ENCODE peak calls at places on chromosomes 4 and X, in seven cellular contexts. Z, S, W, C, M, B and L are unnamed samples.

GRCh38 chrX:50691820-50692219 is 122.2 kb downstream of the SHROOM4 start:
- DNase-seq in Z (peak; percentile 3), S (peak; percentile 44), W (peak; percentile 48), C (peak; percentile 27), M (peak; percentile 38), B (no peak), L (no peak)

GRCh38 chr4:46781434-46782092 is 127.5 kb downstream of the COX7B2 start:
- DNase-seq in Z (no peak), S (no peak), W (no peak), C (no peak), M (no peak), B (peak; percentile 58), L (no peak)

GRCh38 chrX:119118780-119119395 is 8.7 kb downstream of the KIAA1210 start:
- DNase-seq in Z (no peak), S (peak; percentile 53), W (peak; percentile 42), C (peak; percentile 27), M (peak; percentile 27), B (no peak), L (no peak)

GRCh38 chr4:94947681-94948108 is 189.9 kb downstream of the BMPR1B start:
- DNase-seq in Z (no peak), S (no peak), W (no peak), C (no peak), M (no peak), B (no peak), L (no peak)

GRCh38 chrX:30488092-30488491 is 89.5 kb downstream of the TASL start:
- DNase-seq in Z (no peak), S (peak; percentile 26), W (peak; percentile 1), C (peak; percentile 4), M (peak; percentile 11), B (no peak), L (no peak)

GRCh38 chr4:155666701-155667537 is at the start of gene GUCY1A1:
- DNase-seq in Z (no peak), S (no peak), W (no peak), C (no peak), M (peak; percentile 1), B (peak; percentile 74), L (no peak)

GRCh38 chr4:64158648-64159326 is 250.5 kb downstream of the TECRL start:
- DNase-seq in Z (no peak), S (peak; percentile 67), W (peak; percentile 22), C (peak; percentile 12), M (peak; percentile 47), B (no peak), L (peak; percentile 55)

GRCh38 chr4:186606593-186606992 is 51.2 kb upstream of the MTNR1A start:
- DNase-seq in Z (no peak), S (peak; percentile 34), W (peak; percentile 40), C (no peak), M (no peak), B (no peak), L (no peak)

GRCh38 chrX:19097553-19097952 is 24.7 kb downstream of the ADGRG2 start:
- DNase-seq in Z (no peak), S (no peak), W (no peak), C (no peak), M (no peak), B (no peak), L (peak; percentile 7)

GRCh38 chr4:70559924-70560323 is 32.1 kb upstream of the AMBN start:
- DNase-seq in Z (no peak), S (no peak), W (no peak), C (no peak), M (no peak), B (no peak), L (no peak)

GRCh38 chrX:132442674-132443073 is 46.2 kb downstream of the MBNL3 start:
- DNase-seq in Z (no peak), S (no peak), W (no peak), C (no peak), M (peak; percentile 32), B (no peak), L (no peak)

GRCh38 chr4:159484861-159485260 is 382.0 kb downstream of the RAPGEF2 start:
- DNase-seq in Z (no peak), S (no peak), W (no peak), C (no peak), M (no peak), B (no peak), L (no peak)

GRCh38 chr4:89518259-89518658 is 210.7 kb upstream of the GPRIN3 start:
- DNase-seq in Z (no peak), S (no peak), W (no peak), C (no peak), M (no peak), B (no peak), L (no peak)

GRCh38 chrX:39850630-39851152 is 247.1 kb downstream of the BCOR start:
- DNase-seq in Z (peak; percentile 11), S (no peak), W (peak; percentile 69), C (no peak), M (peak; percentile 55), B (no peak), L (no peak)

GRCh38 chr4:111991163-111991562 is 154.1 kb upstream of the FAM241A start:
- DNase-seq in Z (no peak), S (no peak), W (no peak), C (no peak), M (no peak), B (no peak), L (no peak)

GRCh38 chrX:13518126-13518525 is 51.3 kb upstream of the EGFL6 start:
- DNase-seq in Z (no peak), S (no peak), W (no peak), C (no peak), M (no peak), B (no peak), L (no peak)

GRCh38 chrX:70455366-70456202 is 10.9 kb downstream of the DLG3 start:
- DNase-seq in Z (no peak), S (no peak), W (no peak), C (no peak), M (no peak), B (no peak), L (no peak)

GRCh38 chrX:70452143-70452733 is 7.6 kb downstream of the DLG3 start:
- DNase-seq in Z (no peak), S (peak; percentile 37), W (peak; percentile 17), C (peak; percentile 18), M (peak; percentile 26), B (no peak), L (no peak)

GRCh38 chrX:70456256-70456655 is 11.6 kb downstream of the DLG3 start:
- DNase-seq in Z (no peak), S (no peak), W (no peak), C (no peak), M (no peak), B (no peak), L (no peak)

GRCh38 chrX:70454441-70455365 is 10.1 kb downstream of the DLG3 start:
- DNase-seq in Z (no peak), S (peak; percentile 50), W (peak; percentile 53), C (peak; percentile 82), M (peak; percentile 36), B (no peak), L (peak; percentile 83)

GRCh38 chrX:70453024-70453618 is 8.5 kb downstream of the DLG3 start:
- DNase-seq in Z (no peak), S (no peak), W (no peak), C (no peak), M (no peak), B (no peak), L (no peak)
- H3K4me3 ChIP-seq in Z (peak overlapping the region; percentile 64), S (peak overlapping the region; percentile 52), W (no peak overlapping the region), C (peak overlapping the region; percentile 51), M (peak overlapping the region; percentile 63), B (peak overlapping the region; percentile 59), L (peak overlapping the region; percentile 59)

GRCh38 chr4:1288786-1289185 is 905 bp upstream of the MAEA start:
- DNase-seq in Z (no peak), S (no peak), W (no peak), C (no peak), M (no peak), B (no peak), L (no peak)

GRCh38 chr4:1285151-1285789 is 4.4 kb upstream of the MAEA start:
- DNase-seq in Z (no peak), S (no peak), W (no peak), C (no peak), M (no peak), B (no peak), L (no peak)

GRCh38 chr4:1283711-1284110 is 6.0 kb upstream of the MAEA start:
- DNase-seq in Z (no peak), S (no peak), W (no peak), C (no peak), M (no peak), B (no peak), L (no peak)

GRCh38 chr4:1289232-1290164 is at the start of gene MAEA:
- DNase-seq in Z (peak; percentile 84), S (peak; percentile 95), W (peak; percentile 95), C (peak; percentile 91), M (peak; percentile 94), B (peak; percentile 98), L (peak; percentile 89)

DNA sequence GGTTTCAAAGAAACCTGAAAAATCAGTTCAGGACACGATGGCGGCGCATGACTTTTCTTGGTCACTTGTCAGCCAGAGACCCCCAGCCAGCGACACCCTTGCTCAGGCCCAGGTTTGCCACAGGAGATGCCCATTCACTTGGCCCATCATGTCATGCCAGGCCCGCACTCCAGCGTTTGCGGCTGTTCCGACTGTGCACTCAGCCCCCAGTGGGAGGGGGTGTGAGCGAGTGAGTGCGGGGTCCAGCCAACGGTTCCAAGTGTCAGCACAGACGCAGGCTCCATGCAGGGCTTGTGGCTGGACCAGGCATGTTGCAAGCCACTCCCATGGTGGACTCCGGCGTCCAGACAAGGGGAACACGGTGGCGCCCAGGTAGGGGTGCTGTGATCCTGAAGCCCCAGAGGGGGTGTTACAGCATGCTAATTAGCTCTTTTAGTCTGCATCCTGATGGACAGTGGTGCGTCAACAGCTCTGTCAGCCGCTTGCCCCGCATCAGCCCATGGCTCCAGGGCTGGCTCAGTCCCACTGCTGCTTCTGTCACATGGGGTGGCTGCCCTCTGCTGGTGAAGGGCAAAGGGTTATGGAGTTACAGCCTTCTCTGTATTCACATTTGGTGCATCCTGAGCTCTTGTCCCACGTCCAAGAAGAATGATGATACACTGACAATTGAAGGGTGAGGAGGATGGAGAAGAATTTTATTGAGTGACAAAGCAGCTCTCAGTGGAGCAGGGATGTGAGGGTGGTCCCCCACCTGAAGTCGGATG is 3.7 kb upstream of the MAEA start:
- DNase-seq in Z (no peak), S (peak; percentile 48), W (peak; percentile 9), C (no peak), M (peak; percentile 28), B (no peak), L (no peak)
- TF ChIP-seq CTCF in Z (peak; percentile 17), S (no peak), W (peak; percentile 24), C (peak; percentile 27), M (peak; percentile 31), B (no peak), L (no peak)

DNA sequence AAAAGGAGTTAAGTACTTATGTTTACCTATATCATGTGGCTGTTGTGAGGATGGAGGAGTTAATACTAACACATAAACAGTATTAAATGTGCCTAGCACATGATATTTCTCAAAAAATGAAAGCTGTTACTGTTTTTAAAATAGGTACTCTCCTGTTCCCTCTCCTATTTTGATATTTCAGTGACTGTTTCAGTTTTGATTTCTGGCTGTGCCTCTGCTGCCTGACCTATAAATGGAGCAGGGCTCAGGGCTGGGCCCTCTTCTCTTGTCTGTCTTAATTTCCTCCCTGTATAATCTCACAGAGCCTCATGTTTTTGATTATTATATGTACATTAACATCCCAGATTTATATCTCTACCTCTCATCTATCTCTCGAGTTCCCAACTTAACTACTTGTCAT is 93.3 kb downstream of the UGT8 start:
- DNase-seq in Z (no peak), S (no peak), W (no peak), C (no peak), M (no peak), B (no peak), L (no peak)
- H3K4me3 ChIP-seq in Z (no peak overlapping the region), S (no peak overlapping the region), W (no peak overlapping the region), C (no peak overlapping the region), M (no peak overlapping the region), B (no peak overlapping the region), L (no peak overlapping the region)

GRCh38 chr4:24551492-24552330 is 32.6 kb downstream of the DHX15 start:
- DNase-seq in Z (no peak), S (no peak), W (peak; percentile 70), C (peak; percentile 2), M (no peak), B (no peak), L (peak; percentile 71)
- TF ChIP-seq CTCF in Z (peak; percentile 54), S (peak; percentile 25), W (peak; percentile 51), C (peak; percentile 61), M (peak; percentile 46), B (no peak), L (peak; percentile 33)